ENCODE peak calls at places on chromosomes 4 and X, in five cellular contexts. G, Y, E, H and K are unnamed samples.

GRCh38 chr4:115687356-115687755 is 573.9 kb upstream of the NDST4 start:
- DNase-seq in G (no peak), E (no peak), H (no peak), Y (no peak), K (no peak)

GRCh38 chrX:40061871-40062524 is 35.8 kb downstream of the BCOR start:
- DNase-seq in Y (peak), G (no peak), E (no peak), H (no peak), K (no peak)

GRCh38 chrX:18931972-18932371 is 51.9 kb downstream of the PHKA2 start:
- DNase-seq in E (peak), G (no peak), H (no peak), Y (peak), K (peak)

GRCh38 chr4:72448231-72448630 is 120.8 kb downstream of the ADAMTS3 start:
- DNase-seq in H (no peak), G (no peak), Y (no peak), E (no peak), K (peak)

GRCh38 chrX:17805120-17805519 is 56.0 kb downstream of the RAI2 start:
- DNase-seq in Y (no peak), G (no peak), E (no peak), H (no peak), K (no peak)

GRCh38 chrX:70262952-70263567 is 3.1 kb upstream of the P2RY4 start:
- DNase-seq in Y (peak), G (no peak), E (peak), H (peak), K (peak)

GRCh38 chrX:149540133-149540620 is 635 bp upstream of the EOLA1 start:
- DNase-seq in G (peak), H (no peak), Y (peak), E (peak), K (peak)

GRCh38 chr4:93829531-93830089 is 1.1 kb downstream of the ATOH1 start:
- DNase-seq in G (no peak), Y (no peak), E (peak), H (no peak), K (no peak)

GRCh38 chr4:177128306-177128705 is 181.4 kb upstream of the NEIL3 start:
- DNase-seq in H (peak), Y (no peak), G (no peak), E (no peak), K (peak)

GRCh38 chr4:96742332-96743014 is 902.6 kb downstream of the PDHA2 start:
- DNase-seq in H (no peak), G (no peak), Y (no peak), E (no peak), K (no peak)

GRCh38 chr4:156158747-156159146 is 205.1 kb upstream of the CTSO start:
- DNase-seq in H (no peak), G (no peak), E (no peak), Y (no peak), K (no peak)

DNA sequence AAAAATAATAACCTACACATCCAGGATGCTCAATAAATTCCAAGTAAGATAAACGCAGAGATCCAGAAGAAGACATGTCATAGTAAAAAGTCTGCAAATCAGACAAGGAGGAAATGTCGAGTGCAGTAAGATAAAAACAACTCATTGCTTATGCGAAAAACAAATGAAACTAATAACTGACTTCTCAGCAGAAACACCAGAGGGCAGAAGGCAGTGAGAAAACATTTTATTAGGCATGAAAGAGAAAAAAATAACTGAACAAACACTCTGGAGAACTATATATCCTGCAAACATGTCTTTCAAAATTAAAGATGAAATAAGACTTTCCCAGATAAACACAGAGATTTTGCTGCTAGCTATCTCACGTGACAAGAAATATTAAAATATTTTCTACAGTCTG is 201.3 kb upstream of the CTSO start:
- DNase-seq in E (no peak), G (no peak), H (no peak), Y (no peak), K (no peak)
- TF ChIP-seq CTCF in E (no peak), G (no peak), H (no peak), Y (no peak), K (no peak)

GRCh38 chr4:140254656-140255299 is 100.8 kb upstream of the MAML3 start:
- DNase-seq in Y (peak), G (no peak), E (no peak), H (no peak), K (no peak)
- H3K27ac ChIP-seq in Y (peak), G (no peak), E (no peak), H (peak), K (no peak)

GRCh38 chr4:86269354-86269753 is 90.5 kb downstream of the MAPK10 start:
- DNase-seq in H (no peak), G (no peak), Y (no peak), E (no peak), K (no peak)

GRCh38 chr4:86274642-86275041 is 85.2 kb downstream of the MAPK10 start:
- DNase-seq in G (no peak), Y (no peak), H (no peak), E (no peak), K (no peak)

DNA sequence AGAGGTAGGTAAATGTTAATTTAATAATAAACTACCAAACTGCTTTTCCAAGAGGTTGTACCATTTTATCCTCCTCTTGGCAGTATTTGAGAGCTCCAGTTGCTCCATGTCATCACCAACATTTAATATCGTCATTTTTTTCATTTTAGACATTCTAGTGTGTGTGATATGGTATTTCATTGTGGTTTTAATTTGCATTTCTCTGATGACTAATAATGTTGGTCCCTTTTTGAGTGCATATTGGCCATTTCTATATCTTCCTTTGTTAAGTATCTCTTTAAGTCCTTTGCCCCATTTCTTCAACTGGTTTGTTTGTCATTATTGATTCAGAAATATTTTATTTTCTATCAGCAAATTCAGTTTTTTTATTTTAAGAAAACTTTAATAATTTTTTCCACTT is 88.8 kb downstream of the MAPK10 start:
- DNase-seq in G (no peak), E (no peak), Y (no peak), H (no peak), K (no peak)
- TF ChIP-seq CTCF in G (no peak), E (no peak), Y (no peak), H (no peak), K (no peak)

GRCh38 chr4:10093801-10094552 is 22.6 kb downstream of the WDR1 start:
- DNase-seq in H (peak), E (no peak), Y (peak), G (peak), K (no peak)
- H3K27ac ChIP-seq in H (peak), E (no peak), Y (peak), G (peak), K (peak)

DNA sequence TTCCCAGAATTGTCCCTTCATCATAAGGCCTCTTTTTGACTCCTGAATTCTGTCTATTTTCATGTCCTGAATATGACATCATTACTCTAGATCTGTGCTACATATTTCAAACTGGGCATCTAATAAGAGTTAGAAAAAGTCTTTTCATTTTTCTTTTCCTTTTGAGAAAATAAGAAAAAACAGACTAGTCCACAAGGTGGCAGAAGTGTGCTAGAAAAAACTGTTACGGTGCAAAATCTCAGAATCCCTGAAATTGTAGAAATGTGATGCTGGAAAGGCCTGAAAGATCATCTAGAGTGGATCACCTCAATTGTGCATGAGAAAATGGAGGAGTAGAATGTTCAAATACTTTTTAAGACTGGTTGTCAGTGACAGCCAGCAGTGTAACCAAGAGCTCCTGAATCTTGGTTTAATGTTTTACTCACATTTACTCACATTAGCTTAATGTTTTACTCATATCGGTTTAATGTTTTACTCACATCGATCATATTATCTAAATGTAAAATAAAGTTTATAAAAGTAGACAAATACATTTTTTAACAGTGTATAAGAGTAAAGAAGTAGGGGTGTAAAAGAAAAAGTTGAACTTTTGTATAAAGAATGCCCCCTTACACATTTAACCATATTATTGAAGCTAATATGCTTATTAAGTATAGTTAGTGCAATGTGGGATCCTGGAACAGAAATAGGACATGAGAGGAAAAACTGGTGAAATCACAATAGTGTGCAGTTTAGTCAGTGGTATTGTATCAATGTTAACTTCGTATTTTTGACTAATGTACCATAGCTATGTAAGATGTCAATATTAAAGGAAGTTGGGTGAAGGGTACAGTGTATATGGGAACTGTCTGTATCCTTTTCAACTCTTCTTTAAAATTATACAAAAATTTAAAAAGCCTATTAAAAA is 15.2 kb downstream of the ASB11 start:
- DNase-seq in G (no peak), H (no peak), E (peak), Y (peak), K (peak)
- TF ChIP-seq CTCF in G (no peak), H (peak), E (peak), Y (peak), K (peak)